ENCODE peak calls at places on chromosomes 1 and 21, in nine cellular contexts. T, K, U, Y, B, X, J, C and A are unnamed samples.

GRCh38 chr1:162560303-162561036 is 1.1 kb upstream of the UAP1 start:
- DNase-seq in T (no peak), K (peak), U (no peak), Y (no peak), B (no peak), X (peak), J (no peak), C (peak), A (no peak)

GRCh38 chr1:115099693-115100050 is 10.4 kb upstream of the TSPAN2 start:
- DNase-seq in T (no peak), K (no peak), U (no peak), Y (no peak), B (no peak), X (no peak), J (no peak), C (no peak), A (no peak)

GRCh38 chr1:159916240-159917051 is 8.9 kb downstream of the TAGLN2 start:
- DNase-seq in T (no peak), K (no peak), U (no peak), Y (peak), B (no peak), X (no peak), J (no peak), C (no peak), A (no peak)

GRCh38 chr21:16072692-16073091 is 342.9 kb downstream of the USP25 start:
- DNase-seq in T (no peak), K (no peak), U (no peak), Y (peak), B (peak), X (no peak), J (no peak), C (no peak), A (no peak)

GRCh38 chr1:197686231-197686630 is 89.0 kb downstream of the DENND1B start:
- DNase-seq in T (no peak), K (no peak), U (no peak), Y (no peak), B (no peak), X (no peak), J (no peak), C (no peak), A (no peak)

GRCh38 chr1:1020415-1021009 is 592 bp downstream of the AGRN start:
- DNase-seq in T (no peak), K (no peak), U (no peak), Y (no peak), B (no peak), X (peak), J (no peak), C (no peak), A (no peak)

GRCh38 chr1:59178339-59178744 is 118.6 kb upstream of the FGGY start:
- DNase-seq in T (no peak), K (no peak), U (no peak), Y (peak), B (no peak), X (no peak), J (peak), C (no peak), A (no peak)

GRCh38 chr1:98321191-98321590 is 340.3 kb upstream of the SNX7 start:
- DNase-seq in T (no peak), K (no peak), U (no peak), Y (no peak), B (no peak), X (no peak), J (no peak), C (no peak), A (no peak)

GRCh38 chr1:15627343-15627988 is 10.2 kb downstream of the DDI2 start:
- DNase-seq in T (no peak), K (no peak), U (no peak), Y (no peak), B (peak), X (no peak), J (no peak), C (no peak), A (no peak)

GRCh38 chr1:85019989-85020388 is 23.1 kb upstream of the MCOLN2 start:
- DNase-seq in T (no peak), K (no peak), U (no peak), Y (peak), B (peak), X (no peak), J (no peak), C (no peak), A (no peak)

GRCh38 chr21:32597205-32597604 is 11.9 kb upstream of the TCP10L start:
- DNase-seq in T (peak), K (no peak), U (no peak), Y (peak), B (peak), X (no peak), J (no peak), C (no peak), A (peak)

GRCh38 chr1:192788184-192788583 is 20.7 kb upstream of the RGS2 start:
- DNase-seq in T (no peak), K (no peak), U (no peak), Y (peak), B (peak), X (peak), J (no peak), C (no peak), A (peak)

GRCh38 chr21:34886554-34887385 is 162.3 kb downstream of the RUNX1 start:
- DNase-seq in T (no peak), K (no peak), U (peak), Y (no peak), B (no peak), X (peak), J (peak), C (peak), A (no peak)

GRCh38 chr1:21100496-21100895 is 76.2 kb downstream of the EIF4G3 start:
- DNase-seq in T (no peak), K (no peak), U (no peak), Y (no peak), B (no peak), X (peak), J (no peak), C (no peak), A (no peak)

GRCh38 chr1:43763497-43763973 is 56.2 kb downstream of the ST3GAL3 start:
- DNase-seq in T (peak), K (peak), U (peak), Y (peak), B (peak), X (peak), J (peak), C (peak), A (peak)

GRCh38 chr1:232891656-232892317 is 58.6 kb upstream of the NTPCR start:
- DNase-seq in T (no peak), K (no peak), U (no peak), Y (no peak), B (no peak), X (peak), J (no peak), C (no peak), A (no peak)

GRCh38 chr1:243742814-243743213 is 107.2 kb downstream of the AKT3 start:
- DNase-seq in T (peak), K (no peak), U (no peak), Y (peak), B (peak), X (no peak), J (no peak), C (no peak), A (no peak)

GRCh38 chr1:237863234-237863633 is 27.5 kb downstream of the ZP4 start:
- DNase-seq in T (no peak), K (no peak), U (no peak), Y (no peak), B (no peak), X (no peak), J (no peak), C (no peak), A (no peak)

GRCh38 chr21:38988211-38989096 is 182.7 kb downstream of the ETS2 start:
- DNase-seq in T (no peak), K (no peak), U (no peak), Y (no peak), B (no peak), X (no peak), J (no peak), C (no peak), A (no peak)
- H3K4me3 ChIP-seq in T (no peak), K (no peak), U (no peak), Y (no peak), B (no peak), X (no peak), J (no peak), C (no peak), A (no peak)

GRCh38 chr21:26169061-26169610 is 1.4 kb downstream of the APP start:
- DNase-seq in T (no peak), K (peak), U (peak), Y (no peak), B (no peak), X (peak), J (peak), C (peak), A (no peak)

GRCh38 chr21:26165331-26165730 is 5.2 kb downstream of the APP start:
- DNase-seq in T (no peak), K (no peak), U (no peak), Y (no peak), B (no peak), X (no peak), J (no peak), C (no peak), A (no peak)

GRCh38 chr21:26170471-26171309 is at the start of gene APP:
- DNase-seq in T (no peak), K (peak), U (peak), Y (no peak), B (no peak), X (peak), J (peak), C (peak), A (no peak)

GRCh38 chr21:26169611-26170470 is 729 bp downstream of the APP start:
- DNase-seq in T (no peak), K (peak), U (peak), Y (no peak), B (no peak), X (no peak), J (peak), C (peak), A (no peak)

GRCh38 chr21:26167593-26167992 is 3.0 kb downstream of the APP start:
- DNase-seq in T (no peak), K (no peak), U (no peak), Y (no peak), B (no peak), X (no peak), J (no peak), C (no peak), A (no peak)
- H3K4me3 ChIP-seq in T (peak), K (no peak), U (no peak), Y (peak), B (no peak), X (no peak), J (no peak), C (no peak), A (peak)

GRCh38 chr21:29942033-29942432 is 2.2 kb upstream of the GRIK1 start:
- DNase-seq in T (no peak), K (no peak), U (no peak), Y (no peak), B (no peak), X (no peak), J (no peak), C (no peak), A (no peak)

GRCh38 chr21:29940993-29941392 is 1.2 kb upstream of the GRIK1 start:
- DNase-seq in T (no peak), K (no peak), U (no peak), Y (no peak), B (no peak), X (no peak), J (no peak), C (no peak), A (no peak)

GRCh38 chr21:29939859-29940245 is at the start of gene GRIK1:
- DNase-seq in T (no peak), K (no peak), U (no peak), Y (no peak), B (no peak), X (no peak), J (no peak), C (no peak), A (no peak)

GRCh38 chr21:29943885-29944284 is 4.1 kb upstream of the GRIK1 start:
- DNase-seq in T (no peak), K (no peak), U (no peak), Y (no peak), B (no peak), X (no peak), J (no peak), C (no peak), A (no peak)

DNA sequence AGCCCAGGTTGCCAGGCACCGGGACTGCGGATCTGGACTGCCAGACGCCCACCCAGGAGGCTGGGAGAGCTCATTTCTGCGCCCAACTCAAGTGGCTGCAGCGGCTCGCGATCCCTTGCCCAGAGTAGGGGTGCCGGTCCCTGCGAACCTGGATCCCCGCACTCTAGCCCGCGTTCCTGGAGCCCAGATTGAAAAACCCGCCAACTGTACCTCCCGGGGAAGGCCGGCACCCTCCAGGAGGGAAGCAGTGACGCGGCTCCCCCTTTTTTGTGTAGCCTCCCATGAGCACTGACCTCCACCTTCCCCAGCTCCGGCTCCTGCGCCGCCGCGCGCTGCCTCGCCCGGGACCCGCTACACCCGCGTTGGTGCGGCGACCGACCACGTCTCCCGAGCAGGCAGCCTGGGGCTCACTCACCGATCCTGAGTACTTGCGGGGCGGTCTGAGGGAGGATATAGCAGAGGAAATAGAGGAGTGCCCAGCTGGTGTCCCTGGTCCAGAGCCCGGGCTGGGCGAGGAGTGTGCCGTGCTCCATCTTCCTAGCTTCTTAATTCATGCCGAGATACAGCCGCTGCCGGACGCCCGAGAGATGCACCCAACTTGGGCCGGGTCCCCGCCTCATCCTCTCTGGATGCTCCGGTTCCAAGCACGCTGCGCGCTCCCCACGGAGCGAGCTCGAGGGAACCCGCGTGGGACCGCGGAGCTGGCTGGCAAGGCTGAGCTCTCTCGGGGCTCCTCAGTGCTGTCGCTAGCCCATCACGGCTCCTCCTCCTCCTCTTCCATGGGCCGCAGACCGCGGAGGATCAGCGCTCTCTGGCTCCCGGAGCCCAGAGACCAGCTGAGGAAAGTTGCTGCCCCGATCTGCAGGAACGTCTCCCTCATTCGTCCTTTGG is 583 bp downstream of the GRIK1 start:
- DNase-seq in T (no peak), K (no peak), U (no peak), Y (no peak), B (no peak), X (no peak), J (no peak), C (no peak), A (no peak)
- H3K4me3 ChIP-seq in T (no peak), K (peak), U (no peak), Y (peak), B (no peak), X (no peak), J (no peak), C (no peak), A (peak)

GRCh38 chr1:169119405-169119804 is 12.9 kb downstream of the ATP1B1 start:
- DNase-seq in T (no peak), K (no peak), U (no peak), Y (peak), B (no peak), X (no peak), J (no peak), C (no peak), A (no peak)
- H3K4me3 ChIP-seq in T (no peak), K (no peak), U (no peak), Y (no peak), B (no peak), X (no peak), J (no peak), C (no peak), A (no peak)